ENCODE peak calls at places on chromosomes 11 and 22, in eight cellular contexts. I is CD8-positive, alpha-beta memory T cell; C is NCI-H226; A is WTC11; Z is T-helper 9 cell; M is activated T-cell treated with anti-CD3 and anti-CD28 coated beads for 1 hour; X is kidney glomerular epithelial cell; H is Ammon's horn. U is an unnamed sample.
A peak's percentile ranks its signal among the peaks of the same experiment; 100 is the strongest.

GRCh38 chr22:40040927-40041326 is 46.2 kb downstream of the FAM83F start:
- DNase-seq in I (no peak), C (no peak), A (no peak), Z (no peak), M (no peak), X (no peak), H (peak; percentile 53), U (peak; percentile 64)

GRCh38 chr11:112289588-112290461 is 29.2 kb upstream of the PLET1 start:
- DNase-seq in I (peak; percentile 80), C (peak; percentile 53), A (peak; percentile 87), Z (peak; percentile 81), M (peak; percentile 77), X (peak; percentile 33), H (peak; percentile 78), U (peak; percentile 86)

GRCh38 chr11:67298786-67299185 is 4.5 kb upstream of the SSH3 start:
- DNase-seq in I (no peak), C (no peak), A (no peak), Z (no peak), M (no peak), X (no peak), H (no peak), U (no peak)

GRCh38 chr22:33274214-33274828 is 216.1 kb upstream of the SYN3 start:
- DNase-seq in I (no peak), C (peak; percentile 3), A (peak; percentile 73), Z (no peak), M (no peak), X (no peak), H (no peak), U (no peak)

GRCh38 chr11:12754582-12755250 is 80.5 kb downstream of the TEAD1 start:
- DNase-seq in I (no peak), C (no peak), A (no peak), Z (no peak), M (no peak), X (no peak), H (no peak), U (no peak)

GRCh38 chr22:47207846-47208554 is 445.6 kb downstream of the TBC1D22A start:
- DNase-seq in I (no peak), C (no peak), A (no peak), Z (no peak), M (no peak), X (no peak), H (no peak), U (peak; percentile 43)

GRCh38 chr11:131354251-131354701 is 16.1 kb upstream of the NTM start:
- DNase-seq in I (no peak), C (no peak), A (no peak), Z (no peak), M (no peak), X (no peak), H (no peak), U (no peak)

GRCh38 chr11:74470526-74470925 is 3.2 kb upstream of the KCNE3 start:
- DNase-seq in I (no peak), C (no peak), A (no peak), Z (no peak), M (no peak), X (no peak), H (no peak), U (no peak)

GRCh38 chr11:33723238-33723881 is 12.9 kb downstream of the CD59 start:
- DNase-seq in I (no peak), C (peak; percentile 83), A (no peak), Z (no peak), M (no peak), X (peak; percentile 71), H (no peak), U (no peak)